ENCODE peak calls at places on chromosomes 16 and 17, in eight cellular contexts. X is amniotic stem cell; E is stimulated activated effector memory CD8-positive, alpha-beta T cell treated with anti-CD3 and anti-CD28 coated beads, Interleukin-12 subunit alpha, Interleukin-12 subunit beta, amount 100 ng/mL, for 72 hours; S is amygdala; M is left colon; R is H9; Y is NCI-H1417; J is IMR-90. I is an unnamed sample.

GRCh38 chr16:75385507-75386152 is 47.7 kb downstream of the CFDP1 start:
- DNase-seq in X (peak; percentile 70), E (no peak), S (no peak), M (no peak), R (no peak), Y (peak; percentile 10), J (peak; percentile 88), I (peak; percentile 40)

GRCh38 chr17:43434902-43435319 is 36.1 kb downstream of the ARL4D start:
- DNase-seq in X (no peak), E (no peak), S (no peak), M (no peak), R (no peak), Y (no peak), J (no peak), I (no peak)

GRCh38 chr17:29567362-29568330 is 809 bp upstream of the ABHD15 start:
- DNase-seq in X (no peak), E (peak; percentile 88), S (no peak), M (peak; percentile 82), R (peak; percentile 83), Y (no peak), J (peak; percentile 25), I (peak; percentile 69)

GRCh38 chr17:30000001-30000754 is 58.7 kb downstream of the EFCAB5 start:
- DNase-seq in X (no peak), E (no peak), S (no peak), M (no peak), R (no peak), Y (no peak), J (no peak), I (no peak)

GRCh38 chr17:81515530-81516041 is 3.0 kb upstream of the ACTG1 start:
- DNase-seq in X (no peak), E (no peak), S (no peak), M (peak; percentile 41), R (no peak), Y (no peak), J (no peak), I (no peak)

GRCh38 chr17:78883090-78883532 is 19.9 kb downstream of the CEP295NL start:
- DNase-seq in X (peak; percentile 62), E (no peak), S (no peak), M (no peak), R (no peak), Y (no peak), J (peak; percentile 75), I (no peak)

GRCh38 chr17:73018599-73018998 is 73.9 kb downstream of the SLC39A11 start:
- DNase-seq in X (no peak), E (no peak), S (no peak), M (no peak), R (no peak), Y (no peak), J (no peak), I (no peak)

GRCh38 chr16:813204-813915 is 12.8 kb upstream of the GNG13 start:
- DNase-seq in X (peak; percentile 16), E (no peak), S (no peak), M (peak; percentile 61), R (peak; percentile 78), Y (peak; percentile 28), J (peak; percentile 8), I (peak; percentile 48)

GRCh38 chr17:18229771-18230170 is 4.3 kb downstream of the LLGL1 start:
- DNase-seq in X (no peak), E (no peak), S (no peak), M (no peak), R (no peak), Y (no peak), J (no peak), I (no peak)

GRCh38 chr16:1998360-1998835 is 8.6 kb downstream of the SYNGR3 start:
- DNase-seq in X (no peak), E (no peak), S (no peak), M (no peak), R (no peak), Y (no peak), J (no peak), I (no peak)

GRCh38 chr17:48544356-48545021 is 420 bp downstream of the HOXB2 start:
- DNase-seq in X (no peak), E (no peak), S (no peak), M (peak; percentile 71), R (peak; percentile 79), Y (no peak), J (peak; percentile 93), I (peak; percentile 53)

GRCh38 chr16:12166271-12166670 is 189.7 kb downstream of the SNX29 start:
- DNase-seq in X (no peak), E (no peak), S (no peak), M (no peak), R (no peak), Y (no peak), J (no peak), I (no peak)

GRCh38 chr17:48907713-48908046 is 527 bp upstream of the UBE2Z start:
- DNase-seq in X (no peak), E (no peak), S (no peak), M (no peak), R (no peak), Y (no peak), J (peak; percentile 64), I (no peak)

I was measured in body of pancreas.